ENCODE peak calls at places on chromosome 21, in four cellular contexts. Y is neural progenitor cell, L is IMR-90, W is osteoblast. H is an unnamed sample.

GRCh38 chr21:29376556-29376955 is 77.8 kb downstream of the BACH1 start:
- DNase-seq in L (no peak), W (peak; percentile 34), Y (peak; percentile 70), H (peak; percentile 14)

GRCh38 chr21:17679002-17679600 is 66.4 kb upstream of the BTG3 start:
- DNase-seq in L (peak; percentile 71), Y (peak; percentile 69), W (peak; percentile 73), H (peak; percentile 70)

GRCh38 chr21:34875830-34876229 is 173.3 kb downstream of the RUNX1 start:
- DNase-seq in Y (no peak), W (no peak), L (peak; percentile 50), H (no peak)

GRCh38 chr21:34593423-34593822 is 21.5 kb downstream of the RCAN1 start:
- DNase-seq in Y (no peak), L (no peak), W (no peak), H (no peak)

GRCh38 chr21:20419780-20420179 is 578.4 kb upstream of the NCAM2 start:
- DNase-seq in Y (no peak), W (no peak), L (no peak), H (peak; percentile 40)

GRCh38 chr21:40129809-40130208 is 262.6 kb downstream of the PCP4 start:
- DNase-seq in Y (no peak), L (no peak), W (no peak), H (no peak)

GRCh38 chr21:33434770-33435360 is 31.7 kb downstream of the IFNGR2 start:
- DNase-seq in W (peak; percentile 96), Y (no peak), L (peak; percentile 96), H (peak; percentile 68)

GRCh38 chr21:29133796-29134195 is 3.4 kb downstream of the MAP3K7CL start:
- DNase-seq in W (no peak), L (no peak), Y (peak; percentile 22), H (no peak)

GRCh38 chr21:35050348-35051286 is 1.5 kb upstream of the RUNX1 start:
- DNase-seq in W (no peak), L (peak; percentile 70), Y (no peak), H (no peak)

GRCh38 chr21:14545906-14546480 is at the start of gene SAMSN1:
- DNase-seq in Y (no peak), W (no peak), L (no peak), H (no peak)

GRCh38 chr21:37819372-37819771 is 96.9 kb downstream of the KCNJ6 start:
- DNase-seq in Y (no peak), W (no peak), L (no peak), H (no peak)

GRCh38 chr21:33360281-33360680 is 35.5 kb downstream of the IFNAR1 start:
- DNase-seq in L (peak; percentile 80), W (peak; percentile 29), Y (no peak), H (no peak)

GRCh38 chr21:33238146-33238545 is 8.4 kb downstream of the IFNAR2 start:
- DNase-seq in L (no peak), Y (no peak), W (peak; percentile 60), H (no peak)

GRCh38 chr21:20661745-20662470 is 336.3 kb upstream of the NCAM2 start:
- DNase-seq in L (no peak), Y (peak; percentile 84), W (no peak), H (no peak)

GRCh38 chr21:14741237-14741636 is 195.1 kb upstream of the SAMSN1 start:
- DNase-seq in Y (no peak), W (no peak), L (no peak), H (peak; percentile 60)

GRCh38 chr21:32990666-32991065 is 35.1 kb upstream of the OLIG2 start:
- DNase-seq in W (no peak), Y (peak; percentile 23), L (no peak), H (no peak)

GRCh38 chr21:17819878-17820232 is 699 bp upstream of the C21orf91 start:
- DNase-seq in L (peak; percentile 72), Y (no peak), W (no peak), H (no peak)

GRCh38 chr21:17947546-17947945 is 128.4 kb upstream of the C21orf91 start:
- DNase-seq in W (no peak), L (no peak), Y (no peak), H (no peak)

GRCh38 chr21:40054403-40054802 is 187.2 kb downstream of the PCP4 start:
- DNase-seq in Y (no peak), W (no peak), L (no peak), H (peak; percentile 23)

GRCh38 chr21:20999567-21000169 is 1.5 kb downstream of the NCAM2 start:
- DNase-seq in Y (peak; percentile 57), W (peak; percentile 92), L (peak; percentile 49), H (peak; percentile 58)

GRCh38 chr21:15616864-15617574 is 112.8 kb upstream of the USP25 start:
- DNase-seq in W (no peak), L (peak; percentile 3), Y (no peak), H (no peak)

GRCh38 chr21:32734214-32734613 is 6.4 kb upstream of the SYNJ1 start:
- DNase-seq in Y (no peak), L (no peak), W (no peak), H (no peak)

GRCh38 chr21:30251781-30252180 is 31.0 kb downstream of the KRTAP24-1 start:
- DNase-seq in L (no peak), Y (no peak), W (no peak), H (no peak)

GRCh38 chr21:33541105-33541711 is 709 bp downstream of the GART start:
- DNase-seq in W (no peak), L (peak; percentile 39), Y (peak; percentile 12), H (no peak)

GRCh38 chr21:28856588-28857250 is 136.0 kb downstream of the LTN1 start:
- DNase-seq in Y (peak; percentile 14), L (no peak), W (no peak), H (no peak)

GRCh38 chr21:31660134-31660565 is 657 bp downstream of the SOD1 start:
- DNase-seq in L (no peak), W (no peak), Y (peak; percentile 72), H (peak; percentile 61)

GRCh38 chr21:34047835-34048234 is 25.5 kb upstream of the MRPS6 start:
- DNase-seq in W (no peak), Y (no peak), L (no peak), H (no peak)

GRCh38 chr21:29793712-29794111 is 146.1 kb downstream of the GRIK1 start:
- DNase-seq in W (no peak), L (no peak), Y (no peak), H (no peak)

GRCh38 chr21:43297989-43298388 is 128.9 kb downstream of the SIK1 start:
- DNase-seq in Y (no peak), W (no peak), L (no peak), H (no peak)

GRCh38 chr21:40191196-40191595 is 324.0 kb downstream of the PCP4 start:
- DNase-seq in W (no peak), Y (no peak), L (no peak), H (no peak)

GRCh38 chr21:33374080-33374873 is 28.9 kb upstream of the IFNGR2 start:
- DNase-seq in W (peak; percentile 65), Y (peak; percentile 35), L (peak; percentile 58), H (peak; percentile 27)

GRCh38 chr21:31371715-31372114 is 27.7 kb upstream of the TIAM1 start:
- DNase-seq in Y (no peak), W (no peak), L (no peak), H (no peak)

GRCh38 chr21:26116456-26117011 is 54.0 kb downstream of the APP start:
- DNase-seq in L (peak; percentile 44), Y (no peak), W (no peak), H (peak; percentile 14)

GRCh38 chr21:29221259-29221744 is 77.4 kb upstream of the BACH1 start:
- DNase-seq in L (peak; percentile 98), Y (no peak), W (peak; percentile 78), H (no peak)

GRCh38 chr21:43204638-43205037 is 35.8 kb downstream of the CRYAA start:
- DNase-seq in L (no peak), W (no peak), Y (no peak), H (no peak)

GRCh38 chr21:24115141-24115540 is 1492.1 kb downstream of the MRPL39 start:
- DNase-seq in L (no peak), Y (no peak), W (no peak), H (no peak)

GRCh38 chr21:24123785-24124184 is 1483.5 kb downstream of the MRPL39 start:
- DNase-seq in Y (no peak), L (peak; percentile 66), W (no peak), H (no peak)

DNA sequence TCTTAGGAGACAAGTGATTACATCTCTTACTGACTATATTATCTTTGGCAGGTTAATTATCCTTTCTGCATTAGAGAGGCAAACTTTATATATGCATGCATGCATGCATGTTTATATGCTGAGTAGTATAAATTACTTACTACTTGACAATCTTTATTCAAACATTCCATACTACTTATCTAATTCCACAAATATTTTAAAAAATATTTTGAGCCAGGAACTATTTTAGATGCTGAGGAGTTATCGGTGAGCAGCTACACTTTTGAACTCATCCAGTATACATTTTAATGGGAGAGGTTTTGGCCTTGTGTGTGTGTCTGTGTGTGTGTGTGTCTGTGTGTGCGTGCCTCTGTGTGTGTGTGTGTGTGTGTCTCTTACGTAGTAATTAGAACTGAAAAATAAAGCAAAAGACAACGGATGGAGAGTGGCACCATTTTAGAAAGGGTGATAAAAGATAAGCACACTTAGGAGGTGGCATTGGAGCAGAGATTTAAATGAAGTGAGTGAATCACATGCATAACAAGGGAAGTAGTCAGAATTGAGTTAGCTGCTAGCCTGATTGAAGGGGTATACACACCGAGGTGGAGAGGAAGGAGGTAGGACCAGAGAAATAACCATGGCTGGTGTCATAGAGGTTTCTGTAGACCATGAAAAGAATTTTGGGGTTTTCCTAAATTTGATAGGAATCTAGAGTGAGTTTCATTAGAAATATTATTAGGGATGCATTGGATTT is 1488.4 kb downstream of the MRPL39 start:
- DNase-seq in W (no peak), Y (no peak), L (peak; percentile 65), H (no peak)
- H3K4me2 ChIP-seq in W (no peak overlapping the region), Y (no peak overlapping the region), L (peak overlapping the region; percentile 87), H (no peak overlapping the region)

GRCh38 chr21:45920824-45921600 is 60.6 kb upstream of the COL6A1 start:
- DNase-seq in W (peak; percentile 93), Y (no peak), L (peak; percentile 84), H (no peak)

GRCh38 chr21:45918011-45918410 is 63.6 kb upstream of the COL6A1 start:
- DNase-seq in L (no peak), Y (no peak), W (no peak), H (no peak)

GRCh38 chr21:45917241-45917640 is 64.3 kb upstream of the COL6A1 start:
- DNase-seq in L (no peak), W (no peak), Y (no peak), H (no peak)

GRCh38 chr21:45919593-45919992 is 62.0 kb upstream of the COL6A1 start:
- DNase-seq in W (no peak), Y (no peak), L (no peak), H (no peak)

DNA sequence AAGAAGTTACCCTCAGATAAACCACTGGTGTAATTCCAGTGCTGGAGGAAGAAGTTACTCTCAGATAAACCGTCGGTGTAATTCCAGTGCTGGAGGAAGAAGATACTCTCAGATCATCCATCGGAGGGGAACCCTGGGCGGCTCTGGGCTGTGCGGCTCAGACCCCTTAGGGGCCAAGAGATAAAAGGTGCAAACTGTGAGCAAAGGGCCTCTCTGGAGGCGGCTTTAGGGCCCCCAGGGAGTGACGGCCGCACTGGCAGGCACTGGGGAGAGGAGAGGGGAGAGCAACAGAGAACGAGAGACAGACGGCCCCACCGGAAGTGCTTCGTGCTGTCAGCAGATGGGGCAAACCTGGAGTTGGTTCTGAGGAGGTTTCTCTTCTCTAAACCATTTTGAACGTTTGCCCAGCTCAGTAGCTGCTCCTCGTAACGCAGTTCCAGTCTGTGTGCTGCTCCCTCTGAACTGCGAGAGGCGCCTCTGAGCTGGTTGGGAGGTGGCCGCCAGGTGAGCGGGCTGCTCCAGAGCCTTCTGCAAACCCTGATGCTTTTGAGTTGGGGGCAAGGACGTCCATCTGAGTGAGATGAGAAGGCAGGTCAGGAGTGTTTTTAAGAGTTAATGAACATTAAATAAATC is 62.6 kb upstream of the COL6A1 start:
- DNase-seq in W (no peak), L (no peak), Y (no peak), H (no peak)
- TF ChIP-seq CTCF in W (no peak), L (no peak), Y (no peak), H (no peak)

GRCh38 chr21:38968887-38969543 is 163.3 kb downstream of the ETS2 start:
- DNase-seq in Y (no peak), L (no peak), W (no peak), H (no peak)
- H3K4me2 ChIP-seq in Y (no peak overlapping the region), L (no peak overlapping the region), W (no peak overlapping the region), H (no peak overlapping the region)

GRCh38 chr21:41847066-41847804 is 31.9 kb downstream of the PRDM15 start:
- DNase-seq in L (peak; percentile 28), W (peak; percentile 74), Y (peak; percentile 41), H (no peak)
- TF ChIP-seq CTCF in L (peak; percentile 20), W (no peak), Y (peak; percentile 45), H (no peak)